ENCODE peak calls at places on chromosome 14, in five cellular contexts. One of them, this sample, is unnamed.

GRCh38 chr14:35865611-35866010 is 39.5 kb downstream of the BRMS1L start:
- DNase-seq in ovary: no peak
- DNase-seq in K562: no peak
- DNase-seq in A549: no peak
- DNase-seq in adrenal gland: no peak
- DNase-seq in this sample: no peak

GRCh38 chr14:60760209-60760608 is 25.6 kb downstream of the MNAT1 start:
- DNase-seq in ovary: no peak
- DNase-seq in K562: no peak
- DNase-seq in A549: no peak
- DNase-seq in adrenal gland: no peak
- DNase-seq in this sample: no peak

GRCh38 chr14:67137744-67138371 is 51.4 kb upstream of the GARIN2 start:
- DNase-seq in ovary: no peak
- DNase-seq in K562: no peak
- DNase-seq in A549: peak
- DNase-seq in adrenal gland: no peak
- DNase-seq in this sample: no peak

GRCh38 chr14:97878727-97879126 is 1081.5 kb downstream of the VRK1 start:
- DNase-seq in ovary: no peak
- DNase-seq in K562: no peak
- DNase-seq in A549: no peak
- DNase-seq in adrenal gland: peak
- DNase-seq in this sample: no peak

GRCh38 chr14:49875640-49876198 is 17.2 kb upstream of the ARF6 start:
- DNase-seq in ovary: no peak
- DNase-seq in K562: no peak
- DNase-seq in A549: no peak
- DNase-seq in adrenal gland: no peak
- DNase-seq in this sample: no peak

GRCh38 chr14:74089251-74090020 is 4.7 kb downstream of the LIN52 start:
- DNase-seq in ovary: no peak
- DNase-seq in K562: no peak
- DNase-seq in A549: no peak
- DNase-seq in adrenal gland: no peak
- DNase-seq in this sample: no peak

GRCh38 chr14:23376477-23377200 is at the start of gene CMTM5:
- DNase-seq in ovary: no peak
- DNase-seq in K562: no peak
- DNase-seq in A549: no peak
- DNase-seq in adrenal gland: no peak
- DNase-seq in this sample: no peak

GRCh38 chr14:91858536-91859275 is 8.6 kb downstream of the TC2N start:
- DNase-seq in ovary: no peak
- DNase-seq in K562: peak
- DNase-seq in A549: peak
- DNase-seq in adrenal gland: no peak
- DNase-seq in this sample: no peak

GRCh38 chr14:80974338-80975078 is 19.1 kb downstream of the TSHR start:
- DNase-seq in ovary: no peak
- DNase-seq in K562: no peak
- DNase-seq in A549: no peak
- DNase-seq in adrenal gland: no peak
- DNase-seq in this sample: no peak

GRCh38 chr14:24141030-24141880 is at the start of gene EMC9:
- DNase-seq in ovary: peak
- DNase-seq in K562: peak
- DNase-seq in A549: peak
- DNase-seq in adrenal gland: peak
- DNase-seq in this sample: peak

GRCh38 chr14:61270714-61271113 is 10.4 kb downstream of the TMEM30B start:
- DNase-seq in ovary: no peak
- DNase-seq in K562: no peak
- DNase-seq in A549: no peak
- DNase-seq in adrenal gland: no peak
- DNase-seq in this sample: no peak

GRCh38 chr14:94619297-94619696 is 7.1 kb downstream of the SERPINA3 start:
- DNase-seq in ovary: no peak
- DNase-seq in K562: no peak
- DNase-seq in A549: no peak
- DNase-seq in adrenal gland: no peak
- DNase-seq in this sample: no peak

GRCh38 chr14:77026166-77026929 is 2.2 kb downstream of the IRF2BPL start:
- DNase-seq in ovary: peak
- DNase-seq in K562: no peak
- DNase-seq in A549: peak
- DNase-seq in adrenal gland: peak
- DNase-seq in this sample: no peak

GRCh38 chr14:36835145-36835544 is 173.5 kb downstream of the PAX9 start:
- DNase-seq in ovary: no peak
- DNase-seq in K562: no peak
- DNase-seq in A549: no peak
- DNase-seq in adrenal gland: no peak
- DNase-seq in this sample: no peak

GRCh38 chr14:88533203-88533602 is 21.6 kb downstream of the PTPN21 start:
- DNase-seq in ovary: no peak
- DNase-seq in K562: no peak
- DNase-seq in A549: no peak
- DNase-seq in adrenal gland: no peak
- DNase-seq in this sample: no peak

GRCh38 chr14:88535813-88536212 is 19.0 kb downstream of the PTPN21 start:
- DNase-seq in ovary: no peak
- DNase-seq in K562: no peak
- DNase-seq in A549: no peak
- DNase-seq in adrenal gland: no peak
- DNase-seq in this sample: no peak

GRCh38 chr14:88535149-88535548 is 19.7 kb downstream of the PTPN21 start:
- DNase-seq in ovary: no peak
- DNase-seq in K562: peak
- DNase-seq in A549: peak
- DNase-seq in adrenal gland: no peak
- DNase-seq in this sample: no peak
- TF ChIP-seq CTCF in ovary: no peak
- TF ChIP-seq CTCF in K562: no peak
- TF ChIP-seq CTCF in A549: no peak
- TF ChIP-seq CTCF in adrenal gland: no peak
- TF ChIP-seq CTCF in this sample: no peak

GRCh38 chr14:21999400-21999799 is 325.8 kb upstream of the OR4E1 start:
- DNase-seq in ovary: no peak
- DNase-seq in K562: no peak
- DNase-seq in A549: no peak
- DNase-seq in adrenal gland: no peak
- DNase-seq in this sample: no peak

GRCh38 chr14:22007278-22008097 is 333.9 kb upstream of the OR4E1 start:
- DNase-seq in ovary: no peak
- DNase-seq in K562: no peak
- DNase-seq in A549: no peak
- DNase-seq in adrenal gland: no peak
- DNase-seq in this sample: no peak

GRCh38 chr14:22008098-22008412 is 334.4 kb upstream of the OR4E1 start:
- DNase-seq in ovary: no peak
- DNase-seq in K562: no peak
- DNase-seq in A549: no peak
- DNase-seq in adrenal gland: no peak
- DNase-seq in this sample: no peak

GRCh38 chr14:22003471-22003870 is 329.9 kb upstream of the OR4E1 start:
- DNase-seq in ovary: no peak
- DNase-seq in K562: no peak
- DNase-seq in A549: no peak
- DNase-seq in adrenal gland: no peak
- DNase-seq in this sample: no peak

GRCh38 chr14:22002860-22003284 is 329.3 kb upstream of the OR4E1 start:
- DNase-seq in ovary: no peak
- DNase-seq in K562: peak
- DNase-seq in A549: peak
- DNase-seq in adrenal gland: no peak
- DNase-seq in this sample: no peak
- TF ChIP-seq CTCF in ovary: no peak
- TF ChIP-seq CTCF in K562: peak
- TF ChIP-seq CTCF in A549: peak
- TF ChIP-seq CTCF in adrenal gland: no peak
- TF ChIP-seq CTCF in this sample: no peak

DNA sequence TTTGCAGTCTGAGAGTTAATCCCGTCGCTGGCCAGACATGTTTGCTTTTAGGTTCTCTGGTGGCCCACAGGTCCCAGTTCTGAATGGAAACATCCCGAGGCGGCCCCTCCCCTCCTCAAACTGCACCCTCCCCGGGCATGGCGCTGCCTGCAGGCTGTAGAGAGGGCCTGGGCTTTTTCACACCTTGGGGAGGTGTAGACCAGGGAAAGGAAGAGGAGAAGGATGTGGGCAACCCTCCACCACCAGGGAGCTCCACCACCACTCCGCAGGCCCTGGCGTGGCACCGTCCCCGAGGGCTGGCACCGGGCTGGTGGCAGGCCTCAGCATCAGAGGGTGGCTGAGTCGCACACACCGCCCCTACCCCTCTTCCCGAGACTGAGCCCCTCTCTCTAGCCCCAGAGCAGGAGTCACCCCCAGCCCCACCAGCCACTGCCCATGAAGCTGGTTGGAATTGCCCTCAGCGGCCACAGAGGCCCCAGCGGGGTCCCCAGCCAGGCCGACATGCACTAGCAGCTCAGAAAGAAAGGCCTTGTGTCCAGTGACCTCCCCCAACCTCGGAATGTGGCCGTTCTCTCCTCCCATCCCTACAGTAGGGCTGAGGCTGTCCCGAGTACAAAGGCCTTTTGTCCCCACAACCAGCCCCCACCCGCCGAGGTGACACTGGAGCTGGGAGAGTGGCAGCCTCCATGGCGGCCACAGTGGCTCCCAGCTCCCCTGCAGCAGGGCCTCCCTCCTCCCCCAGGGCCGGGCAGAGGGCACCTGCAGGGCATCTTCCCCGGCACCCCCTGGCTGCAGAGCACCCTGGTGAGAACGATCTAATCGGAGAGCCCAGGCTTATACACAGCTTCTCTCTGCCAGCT is 23.5 kb upstream of the INF2 start:
- DNase-seq in ovary: no peak
- DNase-seq in K562: no peak
- DNase-seq in A549: peak
- DNase-seq in adrenal gland: peak
- DNase-seq in this sample: no peak
- TF ChIP-seq CTCF in ovary: no peak
- TF ChIP-seq CTCF in K562: peak
- TF ChIP-seq CTCF in A549: peak
- TF ChIP-seq CTCF in adrenal gland: no peak
- TF ChIP-seq CTCF in this sample: no peak

GRCh38 chr14:93343797-93344196 is 3.2 kb upstream of the COX8C start:
- DNase-seq in ovary: no peak
- DNase-seq in K562: no peak
- DNase-seq in A549: no peak
- DNase-seq in adrenal gland: no peak
- DNase-seq in this sample: no peak

GRCh38 chr14:93343266-93343665 is 3.7 kb upstream of the COX8C start:
- DNase-seq in ovary: no peak
- DNase-seq in K562: no peak
- DNase-seq in A549: no peak
- DNase-seq in adrenal gland: no peak
- DNase-seq in this sample: no peak

GRCh38 chr14:93347850-93348249 is 868 bp downstream of the COX8C start:
- DNase-seq in ovary: no peak
- DNase-seq in K562: no peak
- DNase-seq in A549: no peak
- DNase-seq in adrenal gland: no peak
- DNase-seq in this sample: no peak

GRCh38 chr14:93348292-93348691 is 1.3 kb downstream of the COX8C start:
- DNase-seq in ovary: no peak
- DNase-seq in K562: no peak
- DNase-seq in A549: no peak
- DNase-seq in adrenal gland: no peak
- DNase-seq in this sample: no peak

DNA sequence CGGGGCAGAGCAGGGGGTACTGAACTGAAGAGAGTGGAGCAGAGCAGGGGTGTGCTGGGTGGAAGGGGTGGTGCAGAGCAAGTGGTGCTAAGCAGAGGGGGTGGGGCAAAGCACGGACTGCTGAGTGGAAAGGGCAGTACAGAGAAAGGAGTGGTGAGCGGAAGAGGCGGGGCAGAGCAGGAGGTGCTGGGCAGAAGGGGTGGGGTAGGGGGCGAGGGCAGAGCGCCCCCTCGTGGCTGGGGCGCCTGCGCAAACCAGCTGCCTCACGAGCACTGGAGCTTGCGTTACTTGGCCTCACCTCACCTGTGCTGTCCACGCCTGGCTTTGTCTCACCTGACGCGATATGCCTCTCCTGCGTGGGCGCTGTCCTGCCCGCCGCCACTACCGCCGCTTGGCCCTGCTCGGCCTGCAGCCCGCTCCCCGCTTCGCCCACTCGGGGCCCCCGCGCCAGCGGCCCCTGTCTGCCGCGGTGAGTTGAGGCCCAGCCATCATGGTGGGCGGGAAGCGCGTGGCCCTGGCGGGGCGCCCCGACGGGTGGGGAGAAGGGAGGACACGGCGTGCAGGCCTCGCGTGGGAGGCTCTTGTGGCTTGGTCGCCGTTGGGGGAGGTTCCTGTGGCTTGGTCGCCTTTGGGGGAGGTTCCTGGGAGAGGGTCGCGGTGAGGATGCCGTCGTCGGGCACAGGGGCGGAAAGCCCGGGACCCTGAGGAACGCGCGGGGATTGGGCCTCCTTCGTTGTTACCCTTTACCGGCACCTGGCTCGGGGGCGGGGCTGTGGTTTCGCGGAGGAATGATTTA is at the start of gene COX8C:
- DNase-seq in ovary: no peak
- DNase-seq in K562: peak
- DNase-seq in A549: peak
- DNase-seq in adrenal gland: no peak
- DNase-seq in this sample: no peak
- TF ChIP-seq CTCF in ovary: no peak
- TF ChIP-seq CTCF in K562: peak
- TF ChIP-seq CTCF in A549: no peak
- TF ChIP-seq CTCF in adrenal gland: no peak
- TF ChIP-seq CTCF in this sample: no peak

GRCh38 chr14:105841022-105842009 is 314.9 kb downstream of the TMEM121 start:
- DNase-seq in ovary: no peak
- DNase-seq in K562: no peak
- DNase-seq in A549: no peak
- DNase-seq in adrenal gland: no peak
- DNase-seq in this sample: no peak

GRCh38 chr14:105840266-105841021 is 314.1 kb downstream of the TMEM121 start:
- DNase-seq in ovary: no peak
- DNase-seq in K562: no peak
- DNase-seq in A549: no peak
- DNase-seq in adrenal gland: no peak
- DNase-seq in this sample: no peak

GRCh38 chr14:105838107-105838506 is 311.7 kb downstream of the TMEM121 start:
- DNase-seq in ovary: no peak
- DNase-seq in K562: no peak
- DNase-seq in A549: no peak
- DNase-seq in adrenal gland: no peak
- DNase-seq in this sample: no peak

GRCh38 chr14:105838591-105839424 is 312.4 kb downstream of the TMEM121 start:
- DNase-seq in ovary: no peak
- DNase-seq in K562: no peak
- DNase-seq in A549: no peak
- DNase-seq in adrenal gland: no peak
- DNase-seq in this sample: no peak

GRCh38 chr14:105839425-105840265 is 313.3 kb downstream of the TMEM121 start:
- DNase-seq in ovary: no peak
- DNase-seq in K562: no peak
- DNase-seq in A549: no peak
- DNase-seq in adrenal gland: no peak
- DNase-seq in this sample: no peak
- TF ChIP-seq CTCF in ovary: no peak
- TF ChIP-seq CTCF in K562: no peak
- TF ChIP-seq CTCF in A549: no peak
- TF ChIP-seq CTCF in adrenal gland: no peak
- TF ChIP-seq CTCF in this sample: no peak

This sample was measured in activated B cell treated with CpG ODN at 0.5 μM for 24 hours.